ENCODE peak calls at places on chromosomes 13 and 19, in six cellular contexts. L is lung, P is colonic mucosa, J is AG09309, B is mucosa of descending colon, R is fibroblast of the aortic adventitia. C is an unnamed sample.

GRCh38 chr13:26695891-26696311 is 64.7 kb downstream of the GPR12 start:
- DNase-seq in L (peak), P (no peak), J (no peak), B (no peak), R (no peak), C (no peak)

GRCh38 chr13:102951808-102952207 is 106.0 kb downstream of the ERCC5 start:
- DNase-seq in L (no peak), P (no peak), J (no peak), B (no peak), R (no peak), C (no peak)

GRCh38 chr13:33401238-33401637 is 115.7 kb upstream of the STARD13 start:
- DNase-seq in L (peak), P (peak), J (no peak), B (peak), R (no peak), C (no peak)

GRCh38 chr19:489418-490196 is 6.7 kb upstream of the MADCAM1 start:
- DNase-seq in L (no peak), P (no peak), J (no peak), B (no peak), R (peak), C (peak)

GRCh38 chr13:76829572-76830327 is 56.5 kb downstream of the KCTD12 start:
- DNase-seq in L (no peak), P (no peak), J (no peak), B (no peak), R (peak), C (no peak)

GRCh38 chr13:86946734-86947133 is 724.4 kb upstream of the SLITRK5 start:
- DNase-seq in L (no peak), P (no peak), J (no peak), B (no peak), R (no peak), C (no peak)

GRCh38 chr19:56309511-56310185 is 5.0 kb downstream of the ZSCAN5A start:
- DNase-seq in L (peak), P (peak), J (no peak), B (peak), R (peak), C (peak)

GRCh38 chr13:112732679-112733078 is 42.8 kb downstream of the ATP11A start:
- DNase-seq in L (no peak), P (no peak), J (no peak), B (no peak), R (no peak), C (no peak)

GRCh38 chr19:49911381-49912145 is 14.9 kb upstream of the IL4I1 start:
- DNase-seq in L (no peak), P (no peak), J (no peak), B (no peak), R (no peak), C (no peak)

GRCh38 chr13:112330479-112331407 is 45.4 kb upstream of the SPACA7 start:
- DNase-seq in L (no peak), P (no peak), J (no peak), B (no peak), R (no peak), C (no peak)

GRCh38 chr13:75675421-75675820 is 39.3 kb downstream of the LMO7 start:
- DNase-seq in L (no peak), P (no peak), J (no peak), B (no peak), R (peak), C (peak)

GRCh38 chr13:48038763-48039162 is 1.2 kb downstream of the NUDT15 start:
- DNase-seq in L (no peak), P (no peak), J (no peak), B (no peak), R (no peak), C (no peak)

GRCh38 chr19:33385956-33386355 is 12.4 kb downstream of the CEBPG start:
- DNase-seq in L (no peak), P (no peak), J (no peak), B (no peak), R (no peak), C (no peak)

GRCh38 chr13:25177012-25177411 is 4.9 kb upstream of the AMER2 start:
- DNase-seq in L (no peak), P (no peak), J (no peak), B (no peak), R (no peak), C (no peak)

GRCh38 chr19:53432088-53432661 is 391 bp downstream of the ZNF761 start:
- DNase-seq in L (peak), P (no peak), J (no peak), B (peak), R (peak), C (peak)

GRCh38 chr13:40787062-40787461 is 2.3 kb upstream of the SLC25A15 start:
- DNase-seq in L (no peak), P (no peak), J (no peak), B (no peak), R (peak), C (peak)

GRCh38 chr13:26423634-26424033 is 133.8 kb upstream of the WASF3 start:
- DNase-seq in L (no peak), P (no peak), J (no peak), B (no peak), R (peak), C (peak)

GRCh38 chr19:38263696-38264485 is 482 bp upstream of the SPINT2 start:
- DNase-seq in L (peak), P (peak), J (no peak), B (no peak), R (peak), C (peak)

GRCh38 chr13:50589139-50589538 is 254.4 kb downstream of the DLEU7 start:
- DNase-seq in L (no peak), P (no peak), J (peak), B (no peak), R (peak), C (peak)

GRCh38 chr13:24184855-24185254 is 24.3 kb downstream of the SPATA13 start:
- DNase-seq in L (no peak), P (no peak), J (no peak), B (no peak), R (no peak), C (no peak)

DNA sequence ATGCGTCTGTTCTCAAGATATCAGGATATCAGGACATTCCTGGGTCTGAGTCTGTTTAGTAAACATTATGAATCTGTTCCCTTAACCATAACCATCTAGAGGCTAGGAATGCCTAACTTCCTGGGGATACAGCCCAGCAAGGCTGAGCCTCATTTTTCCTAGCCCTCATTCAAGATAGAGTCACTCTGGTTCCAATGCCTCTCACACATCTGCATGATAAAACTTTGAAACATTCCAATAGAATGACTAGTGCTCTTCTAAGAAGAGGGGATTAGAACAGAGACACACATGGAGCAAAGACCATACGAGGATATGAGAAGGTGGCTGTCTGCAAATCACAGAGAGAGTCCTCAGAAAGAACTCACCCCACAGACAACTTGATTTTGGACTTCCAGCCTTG is 20.6 kb upstream of the CABP5 start:
- DNase-seq in L (no peak), P (no peak), J (no peak), B (no peak), R (no peak), C (no peak)
- H3K4me3 ChIP-seq in L (no peak), P (no peak), J (no peak), B (no peak), R (no peak), C (no peak)

GRCh38 chr13:110323172-110323851 is 16.2 kb downstream of the COL4A2 start:
- DNase-seq in L (no peak), P (no peak), J (no peak), B (no peak), R (peak), C (peak)
- TF ChIP-seq CTCF in L (no peak), P (no peak), J (no peak), B (no peak), R (peak), C (peak)

GRCh38 chr13:97258801-97259200 is 36.7 kb downstream of the MBNL2 start:
- DNase-seq in L (no peak), P (no peak), J (no peak), B (no peak), R (peak), C (peak)

GRCh38 chr13:97257228-97257755 is 35.2 kb downstream of the MBNL2 start:
- DNase-seq in L (no peak), P (no peak), J (no peak), B (no peak), R (no peak), C (no peak)

GRCh38 chr13:97259787-97260641 is 37.9 kb downstream of the MBNL2 start:
- DNase-seq in L (no peak), P (no peak), J (no peak), B (no peak), R (peak), C (peak)

GRCh38 chr13:97256343-97256783 is 34.2 kb downstream of the MBNL2 start:
- DNase-seq in L (no peak), P (no peak), J (peak), B (no peak), R (peak), C (peak)

GRCh38 chr13:97257800-97258799 is 36.0 kb downstream of the MBNL2 start:
- DNase-seq in L (peak), P (no peak), J (peak), B (no peak), R (peak), C (peak)
- H3K4me3 ChIP-seq in L (no peak), P (no peak), J (no peak), B (no peak), R (no peak), C (no peak)

DNA sequence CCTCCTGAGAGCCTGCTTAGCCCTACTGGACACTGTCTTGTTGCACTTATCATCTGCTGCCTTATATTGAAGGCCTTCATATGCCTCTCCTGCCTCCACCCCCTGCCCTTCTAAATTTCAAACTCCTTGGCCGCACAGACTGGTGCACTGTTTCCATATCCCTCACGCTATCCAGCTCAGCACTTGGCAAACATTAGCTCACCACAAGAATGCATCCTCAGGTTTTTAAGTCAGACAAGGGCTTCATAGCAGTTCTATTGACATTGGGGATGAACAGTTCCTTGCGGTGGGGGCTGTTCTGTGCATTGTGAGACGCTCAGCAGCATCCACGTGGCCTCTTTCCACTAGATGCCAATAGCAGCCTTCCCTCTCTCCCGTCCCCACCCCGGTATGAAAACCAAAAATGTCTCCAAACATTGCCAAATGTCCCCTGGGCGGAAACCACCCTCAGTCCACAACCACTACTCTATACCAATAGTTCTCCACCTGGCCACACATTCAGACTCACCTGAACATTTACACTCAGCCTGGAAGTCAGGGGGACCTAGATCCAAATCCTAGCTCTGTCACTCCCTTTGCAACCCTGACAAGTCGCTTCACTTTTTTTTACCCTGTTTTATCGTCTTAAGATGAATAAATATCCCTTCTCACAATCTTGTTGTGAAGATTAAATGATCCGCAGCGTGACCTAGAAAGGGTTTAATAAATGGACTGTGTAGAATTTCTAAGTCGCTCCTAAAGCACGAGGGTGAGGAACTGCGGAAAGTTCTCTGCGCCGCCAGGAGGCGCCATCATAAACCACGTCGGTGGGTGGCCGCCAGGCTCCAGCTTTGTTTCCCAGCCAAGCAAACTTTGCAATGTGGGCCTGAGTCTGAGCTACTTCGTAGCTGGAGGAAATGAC is 3.6 kb upstream of the CEACAM3 start:
- DNase-seq in L (peak), P (peak), J (peak), B (no peak), R (peak), C (peak)
- TF ChIP-seq CTCF in L (peak), P (peak), J (peak), B (peak), R (peak), C (peak)

GRCh38 chr19:55284405-55285058 is 735 bp downstream of the BRSK1 start:
- DNase-seq in L (no peak), P (no peak), J (no peak), B (no peak), R (no peak), C (no peak)
- H3K4me3 ChIP-seq in L (no peak), P (peak), J (peak), B (no peak), R (peak), C (peak)

GRCh38 chr19:5109560-5109959 is 140.6 kb downstream of the KDM4B start:
- DNase-seq in L (no peak), P (no peak), J (no peak), B (no peak), R (no peak), C (no peak)
- TF ChIP-seq CTCF in L (no peak), P (no peak), J (no peak), B (no peak), R (no peak), C (no peak)

GRCh38 chr19:35329323-35329722 is 336 bp downstream of the CD22 start:
- DNase-seq in L (no peak), P (no peak), J (no peak), B (no peak), R (no peak), C (no peak)
- H3K4me3 ChIP-seq in L (no peak), P (no peak), J (no peak), B (no peak), R (no peak), C (no peak)

C was measured in AG10803.